ENCODE peak calls at places on chromosomes 12 and 14, in six cellular contexts. F, P, Q, U, R and H are unnamed samples.

GRCh38 chr12:12671850-12672660 is 23.9 kb downstream of the GPR19 start:
- DNase-seq in R (no peak), F (no peak), P (no peak), Q (no peak), U (peak; percentile 29), H (no peak)

GRCh38 chr12:75976113-75976512 is 55.5 kb downstream of the PHLDA1 start:
- DNase-seq in P (no peak), R (no peak), U (no peak), Q (no peak), F (no peak), H (no peak)

GRCh38 chr12:76432733-76433132 is 84.5 kb upstream of the BBS10 start:
- DNase-seq in F (no peak), P (no peak), U (no peak), R (no peak), Q (no peak), H (no peak)

GRCh38 chr14:40417777-40418401 is 985.7 kb upstream of the FBXO33 start:
- DNase-seq in U (peak; percentile 7), Q (no peak), R (no peak), P (peak; percentile 1), F (no peak), H (no peak)

GRCh38 chr14:70186826-70187483 is 1.8 kb downstream of the SLC8A3 start:
- DNase-seq in Q (no peak), F (no peak), U (peak; percentile 61), R (no peak), P (no peak), H (no peak)

GRCh38 chr12:53652366-53652765 is 23.5 kb downstream of the ATP5MC2 start:
- DNase-seq in Q (no peak), P (no peak), R (no peak), F (no peak), U (no peak), H (no peak)

GRCh38 chr12:86376052-86376451 is 119.9 kb upstream of the MGAT4C start:
- DNase-seq in U (no peak), R (no peak), F (peak; percentile 16), Q (no peak), P (no peak), H (no peak)

GRCh38 chr14:102774391-102775153 is 2.7 kb upstream of the TRAF3 start:
- DNase-seq in U (peak; percentile 95), P (peak; percentile 86), R (no peak), F (no peak), Q (peak; percentile 45), H (peak; percentile 87)

GRCh38 chr14:25055998-25056687 is 6.2 kb upstream of the STXBP6 start:
- DNase-seq in R (no peak), P (no peak), U (no peak), F (no peak), Q (no peak), H (no peak)

GRCh38 chr12:14416658-14417057 is 51.2 kb downstream of the ATF7IP start:
- DNase-seq in U (peak; percentile 21), P (no peak), R (no peak), F (no peak), Q (no peak), H (peak; percentile 16)

GRCh38 chr14:58942516-58942915 is 246.0 kb upstream of the DAAM1 start:
- DNase-seq in U (no peak), F (no peak), R (no peak), P (no peak), Q (no peak), H (no peak)

GRCh38 chr14:31884776-31885379 is 192.2 kb upstream of the ARHGAP5 start:
- DNase-seq in F (no peak), Q (no peak), R (no peak), U (no peak), P (no peak), H (no peak)

GRCh38 chr14:101723061-101723595 is 38.4 kb upstream of the PPP2R5C start:
- DNase-seq in Q (no peak), F (no peak), P (no peak), U (no peak), R (no peak), H (no peak)

GRCh38 chr14:85565862-85566296 is 35.9 kb downstream of the FLRT2 start:
- DNase-seq in P (no peak), Q (no peak), R (no peak), U (no peak), F (no peak), H (no peak)

GRCh38 chr12:51460519-51460918 is 35.9 kb downstream of the SLC4A8 start:
- DNase-seq in R (no peak), Q (no peak), U (no peak), P (no peak), F (no peak), H (no peak)

DNA sequence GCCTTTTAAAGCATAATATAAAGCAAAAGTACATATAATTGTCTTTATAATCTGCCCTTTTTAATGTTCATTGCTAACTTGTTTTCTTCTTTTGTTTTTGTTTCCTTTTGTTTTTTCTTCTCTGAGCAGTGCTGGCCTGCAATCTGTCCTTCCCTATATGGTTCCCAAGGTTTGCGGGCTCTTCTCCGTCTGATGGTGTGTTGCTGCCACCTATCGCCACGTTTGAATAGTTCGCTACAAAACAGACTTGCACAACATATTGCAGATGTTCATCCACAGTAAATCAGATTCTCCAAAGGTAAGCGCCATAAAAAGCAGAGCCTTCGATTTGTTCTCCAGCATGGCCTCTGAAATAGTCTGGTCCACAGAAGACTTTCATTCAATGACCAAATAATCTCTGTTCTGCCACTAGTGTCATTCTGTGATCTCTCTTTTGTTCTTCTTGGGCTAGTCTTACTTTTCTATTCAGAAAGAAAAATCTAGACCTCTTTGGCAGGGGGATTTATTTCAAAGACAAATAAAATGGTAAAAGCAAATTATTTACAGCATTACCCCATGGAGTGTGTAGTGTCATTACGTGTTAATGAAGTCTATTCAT is 33.5 kb downstream of the C12orf50 start:
- DNase-seq in F (peak; percentile 23), P (peak; percentile 32), Q (peak; percentile 30), U (peak; percentile 64), R (peak; percentile 54), H (peak; percentile 27)
- TF ChIP-seq CTCF in F (peak; percentile 72), P (peak; percentile 93), Q (no peak), U (peak; percentile 62), R (peak; percentile 83), H (peak; percentile 76)

DNA sequence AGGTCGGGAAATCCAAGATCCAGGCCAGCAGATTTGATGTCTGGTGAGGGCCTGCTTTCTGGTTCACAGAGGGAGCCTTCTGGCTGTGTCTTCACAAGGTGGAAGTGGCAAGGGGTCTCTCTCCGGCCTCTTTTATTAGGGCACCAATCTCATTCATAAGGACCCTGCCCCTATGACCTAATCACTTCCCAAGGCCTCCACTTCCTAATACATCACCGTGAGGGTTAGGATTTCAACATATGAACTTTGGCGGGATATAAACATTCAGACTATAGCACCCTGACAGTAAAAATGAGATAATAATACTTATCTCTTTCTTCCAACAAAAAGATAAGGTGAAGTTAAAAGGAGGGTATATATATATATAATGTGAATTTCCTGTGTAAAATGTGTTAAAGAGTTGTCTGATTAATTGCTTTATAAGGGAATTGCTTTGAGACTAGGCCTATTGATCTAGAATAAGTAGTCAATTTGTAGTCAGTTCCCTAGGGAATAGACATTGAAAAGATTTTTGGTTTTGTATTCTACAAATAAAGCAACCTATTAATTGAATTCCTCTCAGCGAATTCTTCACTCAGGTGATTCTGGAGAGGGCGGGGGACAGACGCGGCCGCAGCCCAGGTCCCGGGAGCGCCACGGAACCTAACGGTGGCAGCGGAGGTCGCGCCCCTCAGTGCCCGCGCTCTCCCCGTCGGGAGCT is 516 bp upstream of the LGALS3 start:
- DNase-seq in F (no peak), R (no peak), Q (no peak), U (no peak), P (no peak), H (no peak)
- H3K4me3 ChIP-seq in F (peak overlapping the region; percentile 80), R (peak overlapping the region; percentile 46), Q (peak overlapping the region; percentile 75), U (peak overlapping the region; percentile 62), P (peak overlapping the region; percentile 69), H (peak overlapping the region; percentile 58)

GRCh38 chr12:81792666-81793065 is 33.5 kb upstream of the PPFIA2 start:
- DNase-seq in F (no peak), Q (no peak), U (no peak), P (no peak), R (no peak), H (no peak)

GRCh38 chr12:81798294-81798693 is 39.1 kb upstream of the PPFIA2 start:
- DNase-seq in R (no peak), F (no peak), U (no peak), Q (no peak), P (no peak), H (no peak)

GRCh38 chr12:81800298-81801148 is 41.4 kb upstream of the PPFIA2 start:
- DNase-seq in U (no peak), F (no peak), P (no peak), R (no peak), Q (no peak), H (no peak)

GRCh38 chr12:81797100-81797499 is 38.0 kb upstream of the PPFIA2 start:
- DNase-seq in P (peak; percentile 1), F (no peak), R (no peak), Q (no peak), U (peak; percentile 8), H (no peak)
- TF ChIP-seq CTCF in P (peak; percentile 19), F (no peak), R (peak; percentile 39), Q (no peak), U (peak; percentile 26), H (peak; percentile 43)

GRCh38 chr12:2187195-2187963 is 134.6 kb downstream of the CACNA1C start:
- DNase-seq in F (no peak), Q (no peak), P (no peak), U (no peak), R (no peak), H (no peak)
- H3K4me3 ChIP-seq in F (no peak overlapping the region), Q (no peak overlapping the region), P (no peak overlapping the region), U (no peak overlapping the region), R (no peak overlapping the region), H (no peak overlapping the region)

GRCh38 chr14:51095854-51096823 is 1.2 kb upstream of the TRIM9 start:
- DNase-seq in F (no peak), P (peak; percentile 10), Q (peak; percentile 23), U (no peak), R (no peak), H (no peak)

GRCh38 chr14:51094282-51094821 is 553 bp downstream of the TRIM9 start:
- DNase-seq in F (no peak), R (no peak), P (peak; percentile 22), U (no peak), Q (peak; percentile 24), H (no peak)

GRCh38 chr14:51092965-51093364 is 1.9 kb downstream of the TRIM9 start:
- DNase-seq in F (no peak), R (no peak), U (no peak), Q (no peak), P (no peak), H (no peak)

GRCh38 chr14:51094901-51095853 is at the start of gene TRIM9:
- DNase-seq in F (peak; percentile 94), U (peak; percentile 97), Q (peak; percentile 96), R (peak; percentile 38), P (peak; percentile 96), H (peak; percentile 91)

GRCh38 chr14:51093371-51094281 is 1.3 kb downstream of the TRIM9 start:
- DNase-seq in P (peak; percentile 76), Q (peak; percentile 20), R (no peak), F (peak; percentile 23), U (peak; percentile 55), H (peak; percentile 19)
- TF ChIP-seq CTCF in P (peak; percentile 77), Q (no peak), R (peak; percentile 23), F (no peak), U (peak; percentile 55), H (peak; percentile 69)

GRCh38 chr12:56763753-56764657 is 881 bp downstream of the HSD17B6 start:
- DNase-seq in F (no peak), U (no peak), P (no peak), Q (no peak), R (no peak), H (no peak)
- H3K4me3 ChIP-seq in F (no peak overlapping the region), U (no peak overlapping the region), P (no peak overlapping the region), Q (peak overlapping the region; percentile 16), R (no peak overlapping the region), H (no peak overlapping the region)